ENCODE peak calls at places on chromosomes 1 and 21, in six cellular contexts. I is mammary epithelial cell, H is mesenchymal stem cell, M is tibial artery, E is fibroblast of lung, W is tibial nerve. L is an unnamed sample. For H3K4me1, the result is how much of the 10 kb centered on the place peaks cover.

GRCh38 chr1:116126281-116126680 is 15.1 kb downstream of the MAB21L3 start:
- DNase-seq in I (no peak), H (no peak), M (no peak), E (no peak), W (no peak), L (no peak)

GRCh38 chr1:11481019-11481418 is 2.1 kb downstream of the DISP3 start:
- DNase-seq in I (no peak), H (no peak), M (no peak), E (no peak), W (no peak), L (no peak)

GRCh38 chr1:40796939-40797667 is 13.5 kb downstream of the KCNQ4 start:
- DNase-seq in I (no peak), H (no peak), M (peak), E (peak), W (no peak), L (no peak)

GRCh38 chr1:25684216-25684965 is 67.8 kb downstream of the MAN1C1 start:
- DNase-seq in I (no peak), H (no peak), M (peak), E (peak), W (no peak), L (no peak)

GRCh38 chr1:75074719-75075395 is 59.3 kb upstream of the LHX8 start:
- DNase-seq in I (no peak), H (no peak), M (no peak), E (no peak), W (no peak), L (no peak)

GRCh38 chr1:115056395-115056798 is 26.8 kb downstream of the TSHB start:
- DNase-seq in I (no peak), H (peak), M (no peak), E (peak), W (no peak), L (peak)

GRCh38 chr1:79852004-79852403 is 845.5 kb upstream of the ADGRL4 start:
- DNase-seq in I (no peak), H (no peak), M (no peak), E (no peak), W (no peak), L (no peak)

GRCh38 chr1:232385221-232385620 is 244.7 kb downstream of the SIPA1L2 start:
- DNase-seq in I (peak), H (peak), M (no peak), E (peak), W (no peak), L (no peak)

GRCh38 chr1:21841852-21842466 is 29.9 kb downstream of the LDLRAD2 start:
- DNase-seq in I (no peak), H (no peak), M (no peak), E (no peak), W (no peak), L (no peak)

GRCh38 chr21:31684918-31685317 is 25.4 kb downstream of the SOD1 start:
- DNase-seq in I (no peak), H (no peak), M (no peak), E (no peak), W (no peak), L (no peak)

GRCh38 chr1:14011132-14011531 is 311.1 kb downstream of the PRDM2 start:
- DNase-seq in I (no peak), H (no peak), M (no peak), E (no peak), W (no peak), L (no peak)

GRCh38 chr1:24557711-24558121 is 1.8 kb downstream of the NCMAP start:
- DNase-seq in I (no peak), H (peak), M (peak), E (no peak), W (no peak), L (no peak)

GRCh38 chr1:247286134-247286670 is 30.3 kb downstream of the VN1R5 start:
- DNase-seq in I (no peak), H (no peak), M (no peak), E (no peak), W (no peak), L (no peak)

GRCh38 chr1:10764296-10764798 is 32.1 kb downstream of the CASZ1 start:
- DNase-seq in I (no peak), H (no peak), M (no peak), E (no peak), W (no peak), L (no peak)

GRCh38 chr1:184283999-184284398 is 102.8 kb upstream of the C1orf21 start:
- DNase-seq in I (no peak), H (peak), M (no peak), E (peak), W (no peak), L (no peak)

GRCh38 chr1:151277249-151277648 is 4.8 kb upstream of the ZNF687 start:
- DNase-seq in I (peak), H (peak), M (no peak), E (no peak), W (no peak), L (no peak)

GRCh38 chr1:217333939-217334338 is 297.0 kb downstream of the GPATCH2 start:
- DNase-seq in I (peak), H (peak), M (no peak), E (peak), W (no peak), L (no peak)

GRCh38 chr1:91511386-91511785 is 10.7 kb downstream of the CDC7 start:
- DNase-seq in I (peak), H (peak), M (no peak), E (peak), W (no peak), L (no peak)

GRCh38 chr21:32470206-32470605 is 57.7 kb downstream of the EVA1C start:
- DNase-seq in I (no peak), H (no peak), M (peak), E (no peak), W (no peak), L (no peak)

GRCh38 chr1:63326473-63327380 is 4.4 kb downstream of the FOXD3 start:
- DNase-seq in I (no peak), H (no peak), M (no peak), E (no peak), W (no peak), L (no peak)

GRCh38 chr1:29282135-29282923 is 46.0 kb downstream of the PTPRU start:
- DNase-seq in I (no peak), H (no peak), M (no peak), E (no peak), W (no peak), L (no peak)

GRCh38 chr1:46646844-46647243 is 21.3 kb downstream of the ATPAF1 start:
- DNase-seq in I (no peak), H (no peak), M (no peak), E (peak), W (no peak), L (no peak)

GRCh38 chr1:2232916-2233438 is 4.9 kb downstream of the SKI start:
- DNase-seq in I (no peak), H (peak), M (no peak), E (peak), W (no peak), L (no peak)

GRCh38 chr1:244180256-244180655 is 129.2 kb downstream of the ZBTB18 start:
- DNase-seq in I (no peak), H (peak), M (no peak), E (peak), W (no peak), L (no peak)

GRCh38 chr1:214403431-214403830 is 122.5 kb downstream of the SMYD2 start:
- DNase-seq in I (no peak), H (peak), M (no peak), E (peak), W (no peak), L (no peak)
- H3K27ac ChIP-seq in I (peak), H (peak), M (no peak), E (no peak), W (no peak), L (no peak)

GRCh38 chr21:40013001-40013735 is 145.9 kb downstream of the PCP4 start:
- DNase-seq in I (no peak), H (no peak), M (no peak), E (no peak), W (no peak), L (no peak)
- H3K4me1 ChIP-seq in I (under half), H (under half), M (under half), E (under half), W (under half), L (under half)

DNA sequence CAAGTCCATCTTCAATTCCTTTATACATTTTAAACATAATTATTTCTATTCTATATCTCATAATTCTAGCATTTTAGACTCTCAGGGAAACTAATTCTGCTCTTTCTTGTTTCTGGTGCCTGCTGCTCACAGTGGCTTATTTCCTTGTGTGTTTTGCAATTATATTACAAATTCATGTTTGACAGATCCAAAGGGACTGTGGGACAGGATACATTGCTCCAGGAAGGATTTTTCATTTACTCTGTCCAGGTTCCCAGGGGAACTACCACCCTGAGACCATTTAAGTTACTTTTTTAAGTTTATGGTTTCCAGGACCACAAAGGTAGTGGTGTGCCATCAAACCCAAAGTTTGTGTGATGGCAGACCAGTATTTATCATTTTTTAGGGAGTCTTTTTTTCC is 6.6 kb downstream of the TTC39A start:
- DNase-seq in I (no peak), H (no peak), M (no peak), E (no peak), W (no peak), L (no peak)
- H3K4me3 ChIP-seq in I (no peak), H (no peak), M (no peak), E (no peak), W (no peak), L (no peak)

DNA sequence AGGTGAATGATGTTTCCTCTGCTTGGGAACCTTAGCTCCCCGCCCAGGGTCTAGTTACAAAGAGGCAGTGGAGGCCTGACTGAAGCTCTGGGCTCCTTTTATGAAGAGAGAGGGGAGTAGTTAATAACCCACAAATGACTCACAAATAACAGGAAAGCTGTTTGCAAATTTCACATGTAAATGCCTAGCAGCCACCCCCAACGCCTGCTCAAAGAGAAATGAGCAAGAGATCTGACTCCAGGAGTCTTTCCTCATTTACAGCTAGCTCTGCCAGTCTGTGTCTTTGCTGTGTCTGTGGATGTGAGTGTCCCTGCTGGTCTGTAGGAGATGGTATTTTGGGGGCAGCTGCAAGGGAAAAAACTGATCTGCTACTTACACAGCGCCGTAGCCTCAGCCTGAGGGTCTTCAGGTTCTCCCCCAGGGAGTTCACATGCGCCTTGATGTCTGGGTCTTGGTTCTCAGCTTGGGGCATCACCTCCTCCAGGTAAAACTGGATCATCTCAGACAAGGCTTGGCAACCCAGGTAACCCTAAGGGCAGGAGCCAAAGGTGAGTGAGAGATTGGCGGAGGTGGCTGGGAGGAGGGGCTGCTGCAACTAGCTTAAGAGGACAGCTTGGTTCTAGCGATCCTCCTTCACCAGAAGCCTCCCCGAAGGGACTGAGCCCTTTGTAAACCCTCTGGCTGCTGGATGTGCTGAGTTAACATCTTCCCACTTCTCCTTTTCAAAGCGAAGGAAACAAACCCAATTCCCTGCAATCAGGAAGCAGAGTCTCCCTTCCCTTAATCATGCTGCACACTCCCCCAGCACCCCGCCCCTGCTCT is at the start of gene IL19:
- DNase-seq in I (peak), H (peak), M (no peak), E (peak), W (no peak), L (no peak)
- H3K27ac ChIP-seq in I (no peak), H (no peak), M (no peak), E (no peak), W (peak), L (no peak)

GRCh38 chr1:198674009-198674408 is 35.2 kb downstream of the PTPRC start:
- DNase-seq in I (no peak), H (no peak), M (no peak), E (no peak), W (no peak), L (no peak)

GRCh38 chr1:198669771-198670170 is 30.9 kb downstream of the PTPRC start:
- DNase-seq in I (no peak), H (no peak), M (no peak), E (no peak), W (no peak), L (no peak)

GRCh38 chr1:198671136-198671535 is 32.3 kb downstream of the PTPRC start:
- DNase-seq in I (no peak), H (no peak), M (no peak), E (no peak), W (no peak), L (no peak)

GRCh38 chr1:198669023-198669698 is 30.3 kb downstream of the PTPRC start:
- DNase-seq in I (peak), H (peak), M (no peak), E (peak), W (no peak), L (no peak)

DNA sequence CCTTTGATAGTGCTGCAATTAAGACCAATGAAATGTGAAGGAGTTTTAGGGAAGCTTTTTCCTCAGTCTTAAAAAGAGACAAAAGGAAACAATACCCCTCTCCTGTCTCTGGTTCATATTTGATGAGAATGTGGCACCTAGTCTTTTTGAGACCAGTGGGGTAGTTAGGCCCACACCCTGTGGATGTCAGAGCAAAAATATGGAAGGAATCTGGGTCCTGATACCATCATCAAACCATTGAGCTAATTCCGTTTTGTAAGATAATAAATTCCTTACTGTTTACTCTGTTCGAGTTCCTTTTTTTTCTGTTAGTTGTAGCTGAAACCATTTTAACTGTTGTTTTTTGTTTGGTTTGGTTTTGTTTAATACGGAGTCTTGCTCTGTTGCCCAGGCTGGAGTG is 33.3 kb downstream of the PTPRC start:
- DNase-seq in I (peak), H (peak), M (no peak), E (peak), W (no peak), L (no peak)
- H3K4me1 ChIP-seq in I (under half), H (under half), M (under half), E (under half), W (under half), L (under half)

DNA sequence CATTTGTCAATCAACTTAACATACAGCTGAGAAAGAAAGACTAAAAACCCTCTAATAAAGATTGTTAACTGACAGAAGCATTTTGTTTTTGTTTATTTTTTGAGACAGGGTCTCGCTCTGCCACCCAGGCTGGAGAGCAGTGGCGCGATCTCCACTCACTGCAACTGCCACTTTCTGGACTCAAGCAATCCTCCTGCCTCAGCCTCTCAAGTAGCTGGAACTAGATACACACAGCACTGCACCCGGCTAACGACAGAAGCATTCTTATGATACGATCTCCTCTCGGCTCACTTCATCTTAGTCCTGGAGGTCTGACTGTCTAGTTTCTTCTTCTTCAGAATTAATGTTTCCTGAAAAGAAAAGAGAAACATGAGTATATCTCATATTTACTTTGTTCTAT is 23.5 kb downstream of the RSPH1 start:
- DNase-seq in I (no peak), H (no peak), M (peak), E (no peak), W (no peak), L (no peak)
- H3K4me3 ChIP-seq in I (no peak), H (no peak), M (no peak), E (no peak), W (no peak), L (no peak)

DNA sequence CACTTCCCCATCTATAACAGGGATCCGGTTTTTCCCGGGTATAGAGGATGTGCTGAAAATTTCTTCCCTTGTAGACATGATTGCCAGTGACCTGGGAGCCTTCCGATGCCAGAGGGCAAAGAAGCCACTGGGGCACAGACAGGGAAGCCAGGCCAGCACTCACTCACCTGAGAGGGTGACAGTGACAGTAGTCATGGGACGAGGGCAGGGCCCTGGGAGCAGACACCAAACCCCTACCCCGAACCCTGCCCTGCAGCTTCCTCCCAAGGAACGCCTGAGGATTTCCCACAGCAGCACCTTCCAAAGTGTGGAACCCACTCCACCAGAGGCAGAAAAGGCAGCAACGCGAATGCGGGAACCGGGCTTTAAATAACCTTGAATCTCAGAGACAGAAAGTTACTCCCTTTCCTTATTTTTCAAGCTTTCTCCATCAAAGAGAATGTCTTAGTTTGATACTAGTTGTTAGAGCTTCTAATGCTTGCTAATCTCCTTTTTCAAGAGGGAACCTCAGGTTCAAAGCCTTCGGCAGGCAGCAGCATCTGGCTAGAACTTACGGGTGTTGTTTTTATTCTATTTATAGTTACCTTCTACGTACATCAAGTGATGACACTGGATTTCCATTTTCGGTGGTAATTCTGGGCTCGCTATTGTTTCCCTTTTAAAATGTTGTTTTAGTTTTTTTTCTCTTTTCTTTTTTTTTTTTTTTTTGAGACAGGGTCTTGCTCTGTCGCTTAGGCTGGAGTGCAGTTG is 2.8 kb downstream of the DDOST start:
- DNase-seq in I (no peak), H (no peak), M (no peak), E (no peak), W (no peak), L (no peak)
- H3K27ac ChIP-seq in I (no peak), H (no peak), M (no peak), E (no peak), W (no peak), L (no peak)

GRCh38 chr1:99601709-99602403 is 44.1 kb upstream of the PALMD start:
- DNase-seq in I (no peak), H (no peak), M (no peak), E (no peak), W (no peak), L (no peak)
- H3K4me1 ChIP-seq in I (under half), H (under half), M (under half), E (under half), W (under half), L (under half)